ENCODE peak calls at places on chromosome X, in four cellular contexts. One of them, this sample, is unnamed.

GRCh38 chrX:44400588-44400987 is 57.1 kb upstream of the EFHC2 start:
- DNase-seq in left ventricle myocardium superior: no peak
- DNase-seq in hypothalamus: no peak
- DNase-seq in NCI-H2029: no peak
- DNase-seq in this sample: no peak

GRCh38 chrX:13009256-13009655 is 34.3 kb downstream of the TMSB4X start:
- DNase-seq in left ventricle myocardium superior: peak
- DNase-seq in hypothalamus: no peak
- DNase-seq in NCI-H2029: no peak
- DNase-seq in this sample: no peak

GRCh38 chrX:11273544-11273943 is 19.7 kb upstream of the AMELX start:
- DNase-seq in left ventricle myocardium superior: no peak
- DNase-seq in hypothalamus: no peak
- DNase-seq in NCI-H2029: no peak
- DNase-seq in this sample: no peak

GRCh38 chrX:28847423-28847822 is 260.2 kb downstream of the IL1RAPL1 start:
- DNase-seq in left ventricle myocardium superior: peak
- DNase-seq in hypothalamus: peak
- DNase-seq in NCI-H2029: no peak
- DNase-seq in this sample: no peak

GRCh38 chrX:42739258-42739657 is 38.7 kb downstream of the PPP1R2C start:
- DNase-seq in left ventricle myocardium superior: no peak
- DNase-seq in hypothalamus: no peak
- DNase-seq in NCI-H2029: no peak
- DNase-seq in this sample: no peak

GRCh38 chrX:48715066-48715465 is 18.5 kb downstream of the SUV39H1 start:
- DNase-seq in left ventricle myocardium superior: no peak
- DNase-seq in hypothalamus: no peak
- DNase-seq in NCI-H2029: no peak
- DNase-seq in this sample: no peak

GRCh38 chrX:6021316-6022091 is 207.2 kb downstream of the NLGN4X start:
- DNase-seq in left ventricle myocardium superior: no peak
- DNase-seq in hypothalamus: no peak
- DNase-seq in NCI-H2029: no peak
- DNase-seq in this sample: peak

GRCh38 chrX:132954323-132954722 is 4.1 kb downstream of the HS6ST2 start:
- DNase-seq in left ventricle myocardium superior: no peak
- DNase-seq in hypothalamus: no peak
- DNase-seq in NCI-H2029: no peak
- DNase-seq in this sample: no peak

GRCh38 chrX:37420179-37420578 is 71.0 kb downstream of the PRRG1 start:
- DNase-seq in left ventricle myocardium superior: no peak
- DNase-seq in hypothalamus: no peak
- DNase-seq in NCI-H2029: no peak
- DNase-seq in this sample: no peak

GRCh38 chrX:40922307-40922706 is 162.9 kb upstream of the USP9X start:
- DNase-seq in left ventricle myocardium superior: no peak
- DNase-seq in hypothalamus: no peak
- DNase-seq in NCI-H2029: no peak
- DNase-seq in this sample: no peak

GRCh38 chrX:41734530-41734929 is 10.5 kb downstream of the GPR82 start:
- DNase-seq in left ventricle myocardium superior: no peak
- DNase-seq in hypothalamus: no peak
- DNase-seq in NCI-H2029: no peak
- DNase-seq in this sample: no peak

GRCh38 chrX:109934434-109934833 is 68.5 kb upstream of the TMEM164 start:
- DNase-seq in left ventricle myocardium superior: no peak
- DNase-seq in hypothalamus: no peak
- DNase-seq in NCI-H2029: no peak
- DNase-seq in this sample: no peak

GRCh38 chrX:111353810-111354209 is 58.2 kb downstream of the DCX start:
- DNase-seq in left ventricle myocardium superior: no peak
- DNase-seq in hypothalamus: no peak
- DNase-seq in NCI-H2029: no peak
- DNase-seq in this sample: no peak

This sample was measured in NCI-H510A.